ENCODE peak calls at places on chromosomes 6 and 20, in four cellular contexts. U is fibroblast of lung, S is GM23248, Z is PC-3. K is an unnamed sample. For H3K36me3, the result is how much of the 10 kb centered on the place peaks cover.

GRCh38 chr6:148657053-148657452 is 89.8 kb upstream of the UST start:
- DNase-seq in U (peak), S (peak), Z (peak), K (peak)

GRCh38 chr6:125584468-125584939 is 164.9 kb upstream of the HEY2 start:
- DNase-seq in U (peak), S (no peak), Z (peak), K (peak)

GRCh38 chr20:49595346-49595745 is 27.4 kb upstream of the PTGIS start:
- DNase-seq in U (no peak), S (no peak), Z (no peak), K (no peak)

GRCh38 chr20:41005361-41005729 is 23.3 kb upstream of the TOP1 start:
- DNase-seq in U (peak), S (peak), Z (peak), K (peak)

GRCh38 chr6:136822051-136822378 is 377 bp upstream of the PEX7 start:
- DNase-seq in U (no peak), S (peak), Z (peak), K (peak)

GRCh38 chr20:18793625-18794427 is 19.8 kb upstream of the SCP2D1 start:
- DNase-seq in U (peak), S (peak), Z (peak), K (peak)

GRCh38 chr6:149273318-149273717 is 44.2 kb upstream of the TAB2 start:
- DNase-seq in U (no peak), S (no peak), Z (no peak), K (no peak)

GRCh38 chr20:19407731-19408130 is 195.3 kb downstream of the SLC24A3 start:
- DNase-seq in U (no peak), S (no peak), Z (peak), K (no peak)

GRCh38 chr6:152050451-152051195 is 243.1 kb downstream of the ESR1 start:
- DNase-seq in U (no peak), S (peak), Z (no peak), K (no peak)

GRCh38 chr20:16709017-16709416 is 20.8 kb upstream of the SNRPB2 start:
- DNase-seq in U (no peak), S (no peak), Z (no peak), K (no peak)

GRCh38 chr6:7050911-7051779 is 56.6 kb upstream of the RREB1 start:
- DNase-seq in U (peak), S (peak), Z (peak), K (peak)

GRCh38 chr6:98547634-98548033 is 286.7 kb upstream of the POU3F2 start:
- DNase-seq in U (no peak), S (no peak), Z (no peak), K (peak)

GRCh38 chr20:45545754-45546453 is 1.3 kb downstream of the EPPIN start:
- DNase-seq in U (peak), S (peak), Z (peak), K (peak)

GRCh38 chr20:58668901-58669286 is 17.8 kb downstream of the STX16 start:
- DNase-seq in U (no peak), S (no peak), Z (no peak), K (no peak)

GRCh38 chr20:58667975-58668374 is 16.9 kb downstream of the STX16 start:
- DNase-seq in U (no peak), S (no peak), Z (no peak), K (no peak)

GRCh38 chr20:58670659-58671058 is 19.6 kb downstream of the STX16 start:
- DNase-seq in U (no peak), S (no peak), Z (no peak), K (no peak)

GRCh38 chr20:58669287-58670006 is 18.4 kb downstream of the STX16 start:
- DNase-seq in U (no peak), S (no peak), Z (no peak), K (no peak)

GRCh38 chr20:58670097-58670496 is 19.0 kb downstream of the STX16 start:
- DNase-seq in U (no peak), S (peak), Z (no peak), K (no peak)
- H3K36me3 ChIP-seq in U (under half), S (half or more), Z (half or more), K (under half)

DNA sequence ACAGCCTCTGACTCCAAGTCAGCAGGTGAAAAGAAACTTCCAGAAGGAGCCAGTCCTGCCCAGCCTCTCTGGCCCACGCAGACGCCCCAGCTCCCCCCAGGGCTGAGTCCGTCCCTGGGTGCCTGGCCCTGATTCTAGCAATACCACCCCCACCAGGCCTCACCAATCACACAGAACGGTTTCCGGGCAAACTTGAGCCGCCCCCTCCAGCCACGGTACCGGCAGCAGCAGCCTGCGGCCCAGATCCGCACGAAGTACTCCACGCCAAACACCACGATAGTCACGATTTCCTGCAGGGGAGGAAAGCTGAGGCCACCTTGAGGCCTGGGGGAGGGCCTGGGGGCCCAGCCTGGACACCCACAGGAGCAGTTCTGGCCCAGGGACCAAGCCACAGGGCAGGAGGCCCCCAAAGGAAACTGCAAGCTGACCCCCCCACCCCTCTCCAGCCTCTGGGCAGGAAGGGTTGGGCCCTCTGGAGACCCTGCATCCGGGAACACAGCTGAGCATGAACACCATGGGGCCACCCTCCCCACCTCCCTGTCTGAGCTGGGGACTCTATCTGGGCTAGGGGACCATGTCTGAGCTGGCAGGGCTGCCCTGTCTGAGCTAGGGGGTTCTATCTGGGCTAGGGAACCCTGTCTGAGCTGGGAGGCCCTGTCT is 27.2 kb downstream of the KCNQ2 start:
- DNase-seq in U (no peak), S (no peak), Z (no peak), K (no peak)
- H3K9ac ChIP-seq in U (no peak), S (no peak), Z (no peak), K (no peak)

DNA sequence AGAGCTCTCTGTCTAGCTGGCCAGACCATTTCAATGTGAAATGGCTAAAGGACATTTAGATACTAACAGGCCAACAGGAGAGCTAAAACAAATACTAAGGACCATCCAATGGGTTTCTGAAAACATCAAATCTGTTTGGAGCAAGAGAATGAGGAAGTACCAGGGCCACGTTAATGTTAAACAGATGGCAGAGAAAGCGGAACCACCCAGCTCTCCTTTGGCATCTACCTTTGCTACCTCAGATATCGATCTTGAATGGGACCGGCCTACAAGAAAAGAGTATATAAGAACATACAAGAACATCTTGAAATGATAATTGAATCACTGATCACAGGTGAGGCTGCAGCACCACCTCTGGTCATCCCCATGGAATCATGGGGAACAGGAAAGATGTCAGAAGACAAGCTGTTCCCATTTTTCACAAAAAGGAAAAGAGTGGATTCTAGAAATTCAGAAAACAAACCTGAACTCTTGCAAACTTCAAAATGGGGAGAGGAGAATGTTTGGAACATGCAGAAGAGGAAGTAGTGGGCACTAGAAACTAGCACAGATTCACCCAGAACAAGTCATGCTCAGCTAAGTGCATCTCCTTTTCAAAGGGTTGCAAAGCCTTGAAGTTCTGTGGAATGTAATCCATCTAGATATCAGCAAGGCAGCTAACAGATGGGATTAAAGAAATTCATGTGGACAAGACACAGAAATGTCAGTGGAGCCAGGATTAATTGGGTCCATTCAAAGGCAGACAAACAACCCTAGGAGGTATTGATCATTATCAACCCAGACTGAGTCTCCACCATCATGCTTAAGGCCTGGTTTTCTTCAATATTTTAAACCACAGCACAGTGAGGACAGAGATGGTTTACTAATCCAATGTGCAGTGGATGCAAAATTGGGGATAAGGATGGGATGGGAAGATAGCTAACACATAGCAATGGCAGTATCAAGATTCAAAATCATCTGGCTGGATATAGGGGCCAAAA is 31.5 kb downstream of the KCNK5 start:
- DNase-seq in U (no peak), S (no peak), Z (no peak), K (no peak)
- H3K4me2 ChIP-seq in U (no peak), S (no peak), Z (no peak), K (no peak)

GRCh38 chr6:3114377-3114776 is 4.1 kb upstream of the BPHL start:
- DNase-seq in U (no peak), S (no peak), Z (no peak), K (no peak)

GRCh38 chr6:3108746-3109414 is 9.6 kb upstream of the BPHL start:
- DNase-seq in U (no peak), S (no peak), Z (no peak), K (no peak)

GRCh38 chr6:3109755-3110154 is 8.8 kb upstream of the BPHL start:
- DNase-seq in U (no peak), S (no peak), Z (no peak), K (no peak)
- H3K36me3 ChIP-seq in U (under half), S (half or more), Z (under half), K (under half)

K was measured in astrocyte.